ENCODE peak calls at places on chromosome 7, in nine cellular contexts. H, G, P, U, Q, C, O, V and K are unnamed samples.

GRCh38 chr7:138396251-138397070 is 63.6 kb upstream of the TRIM24 start:
- DNase-seq in H (no peak), G (no peak), P (no peak), U (no peak), Q (no peak), C (no peak), O (no peak), V (peak), K (no peak)

GRCh38 chr7:47953822-47954221 is 5.6 kb upstream of the PKD1L1 start:
- DNase-seq in H (no peak), G (no peak), P (no peak), U (no peak), Q (no peak), C (no peak), O (no peak), V (no peak), K (no peak)

GRCh38 chr7:50068850-50069551 is 24.0 kb downstream of the ZPBP start:
- DNase-seq in H (no peak), G (no peak), P (no peak), U (no peak), Q (no peak), C (no peak), O (peak), V (peak), K (no peak)

GRCh38 chr7:125279956-125280355 is 350.3 kb upstream of the POT1 start:
- DNase-seq in H (no peak), G (no peak), P (no peak), U (no peak), Q (no peak), C (no peak), O (peak), V (no peak), K (no peak)

GRCh38 chr7:154302380-154302779 is 250.2 kb downstream of the DPP6 start:
- DNase-seq in H (no peak), G (no peak), P (no peak), U (no peak), Q (no peak), C (no peak), O (no peak), V (no peak), K (no peak)

GRCh38 chr7:24570983-24571382 is 2.3 kb upstream of the PALS2 start:
- DNase-seq in H (no peak), G (no peak), P (no peak), U (no peak), Q (no peak), C (no peak), O (no peak), V (no peak), K (no peak)

GRCh38 chr7:97595439-97595838 is 136.4 kb upstream of the TAC1 start:
- DNase-seq in H (no peak), G (no peak), P (no peak), U (no peak), Q (no peak), C (no peak), O (no peak), V (no peak), K (no peak)

GRCh38 chr7:28408105-28408973 is 4.0 kb upstream of the CREB5 start:
- DNase-seq in H (peak), G (peak), P (no peak), U (peak), Q (no peak), C (no peak), O (no peak), V (peak), K (no peak)

GRCh38 chr7:77565917-77566316 is 28.8 kb downstream of the PTPN12 start:
- DNase-seq in H (no peak), G (no peak), P (no peak), U (no peak), Q (no peak), C (no peak), O (no peak), V (no peak), K (no peak)

GRCh38 chr7:41182782-41183181 is 520.1 kb downstream of the INHBA start:
- DNase-seq in H (no peak), G (no peak), P (no peak), U (no peak), Q (no peak), C (no peak), O (no peak), V (no peak), K (no peak)

GRCh38 chr7:127317447-127317961 is 64.8 kb upstream of the GRM8 start:
- DNase-seq in H (no peak), G (no peak), P (no peak), U (no peak), Q (no peak), C (no peak), O (no peak), V (no peak), K (no peak)

GRCh38 chr7:129707910-129708490 is 96.5 kb downstream of the NRF1 start:
- DNase-seq in H (no peak), G (no peak), P (no peak), U (no peak), Q (no peak), C (no peak), O (no peak), V (no peak), K (no peak)

GRCh38 chr7:131249483-131249882 is 78.2 kb upstream of the MKLN1 start:
- DNase-seq in H (no peak), G (no peak), P (no peak), U (no peak), Q (no peak), C (no peak), O (no peak), V (no peak), K (no peak)

GRCh38 chr7:140656548-140657515 is 15.9 kb upstream of the ADCK2 start:
- DNase-seq in H (no peak), G (no peak), P (no peak), U (no peak), Q (peak), C (no peak), O (no peak), V (no peak), K (no peak)

GRCh38 chr7:156566812-156567549 is 73.6 kb upstream of the RNF32 start:
- DNase-seq in H (no peak), G (no peak), P (no peak), U (no peak), Q (no peak), C (no peak), O (no peak), V (no peak), K (no peak)

GRCh38 chr7:126286317-126286716 is 966.4 kb downstream of the GRM8 start:
- DNase-seq in H (no peak), G (no peak), P (no peak), U (no peak), Q (no peak), C (no peak), O (no peak), V (no peak), K (no peak)

GRCh38 chr7:69246758-69247157 is 351.5 kb upstream of the AUTS2 start:
- DNase-seq in H (no peak), G (no peak), P (no peak), U (no peak), Q (no peak), C (no peak), O (no peak), V (no peak), K (no peak)

GRCh38 chr7:51455513-51455912 is 138.9 kb upstream of the COBL start:
- DNase-seq in H (no peak), G (no peak), P (no peak), U (no peak), Q (no peak), C (no peak), O (no peak), V (no peak), K (no peak)

GRCh38 chr7:55569269-55569663 is 3.0 kb downstream of the VOPP1 start:
- DNase-seq in H (peak), G (no peak), P (no peak), U (no peak), Q (no peak), C (no peak), O (no peak), V (no peak), K (no peak)

GRCh38 chr7:82411732-82412131 is 31.8 kb downstream of the CACNA2D1 start:
- DNase-seq in H (no peak), G (no peak), P (no peak), U (no peak), Q (no peak), C (no peak), O (no peak), V (no peak), K (no peak)

GRCh38 chr7:27174077-27175004 is at the start of gene HOXA10:
- DNase-seq in H (no peak), G (no peak), P (no peak), U (peak), Q (peak), C (no peak), O (peak), V (peak), K (no peak)

GRCh38 chr7:15602236-15602635 is 40.4 kb upstream of the AGMO start:
- DNase-seq in H (no peak), G (no peak), P (no peak), U (no peak), Q (no peak), C (no peak), O (peak), V (no peak), K (no peak)

GRCh38 chr7:116380030-116380429 is 119.5 kb upstream of the CAV2 start:
- DNase-seq in H (no peak), G (no peak), P (no peak), U (no peak), Q (no peak), C (no peak), O (no peak), V (no peak), K (no peak)

GRCh38 chr7:26853788-26854393 is 10.5 kb downstream of the SKAP2 start:
- DNase-seq in H (peak), G (no peak), P (peak), U (no peak), Q (no peak), C (peak), O (peak), V (peak), K (no peak)

GRCh38 chr7:129351320-129351719 is 82.9 kb upstream of the STRIP2 start:
- DNase-seq in H (no peak), G (no peak), P (no peak), U (no peak), Q (no peak), C (no peak), O (no peak), V (no peak), K (no peak)

GRCh38 chr7:111763221-111763791 is 201.0 kb upstream of the IMMP2L start:
- DNase-seq in H (peak), G (peak), P (peak), U (no peak), Q (no peak), C (no peak), O (peak), V (peak), K (peak)

GRCh38 chr7:927031-927671 is 27.3 kb downstream of the ADAP1 start:
- DNase-seq in H (no peak), G (no peak), P (no peak), U (peak), Q (peak), C (no peak), O (no peak), V (peak), K (no peak)

GRCh38 chr7:131188367-131189339 is 139.0 kb upstream of the MKLN1 start:
- DNase-seq in H (no peak), G (no peak), P (peak), U (no peak), Q (peak), C (no peak), O (no peak), V (no peak), K (peak)

GRCh38 chr7:41879113-41879385 is 176.2 kb upstream of the INHBA start:
- DNase-seq in H (no peak), G (no peak), P (no peak), U (no peak), Q (no peak), C (no peak), O (no peak), V (no peak), K (no peak)

GRCh38 chr7:100897111-100897608 is 1.5 kb upstream of the ACHE start:
- DNase-seq in H (peak), G (peak), P (no peak), U (peak), Q (no peak), C (no peak), O (no peak), V (peak), K (no peak)

GRCh38 chr7:25879799-25880198 is 272.2 kb upstream of the NFE2L3 start:
- DNase-seq in H (no peak), G (no peak), P (no peak), U (no peak), Q (no peak), C (no peak), O (no peak), V (no peak), K (no peak)

GRCh38 chr7:108420482-108420908 is 35.7 kb downstream of the NRCAM start:
- DNase-seq in H (no peak), G (no peak), P (no peak), U (no peak), Q (no peak), C (no peak), O (no peak), V (no peak), K (no peak)